ENCODE peak calls at places on chromosomes 2 and 18, in four cellular contexts. X is right lobe of liver, T is aorta, W is MG63. Y is an unnamed sample. For H3K36me3 and H3K9me3, the result is how much of the 10 kb centered on the place peaks cover.

GRCh38 chr2:63050916-63051794 is 525 bp downstream of the OTX1 start:
- DNase-seq in X (no peak), W (no peak), T (no peak), Y (no peak)

GRCh38 chr2:229980440-229981184 is 58.3 kb downstream of the FBXO36 start:
- DNase-seq in W (peak), T (peak), X (peak), Y (no peak)

GRCh38 chr18:78915446-78916008 is 64.1 kb upstream of the SALL3 start:
- DNase-seq in X (no peak), T (peak), W (no peak), Y (no peak)

GRCh38 chr2:144362401-144362800 is 157.5 kb downstream of the ZEB2 start:
- DNase-seq in W (no peak), X (no peak), T (no peak), Y (no peak)

GRCh38 chr2:111705711-111706323 is 178.2 kb downstream of the ANAPC1 start:
- DNase-seq in W (peak), X (no peak), T (no peak), Y (peak)

GRCh38 chr2:54899576-54900200 is 150.6 kb downstream of the RTN4 start:
- DNase-seq in X (no peak), T (no peak), W (no peak), Y (no peak)

GRCh38 chr18:79919089-79919488 is 32.4 kb downstream of the SLC66A2 start:
- DNase-seq in X (peak), W (no peak), T (peak), Y (peak)

GRCh38 chr2:55167630-55167967 is 64.5 kb downstream of the CLHC1 start:
- DNase-seq in X (no peak), T (no peak), W (no peak), Y (no peak)

GRCh38 chr2:234081970-234082822 is 31.7 kb downstream of the SPP2 start:
- DNase-seq in W (no peak), T (no peak), X (peak), Y (no peak)

GRCh38 chr2:45533771-45534170 is 77.3 kb downstream of the SRBD1 start:
- DNase-seq in W (no peak), X (no peak), T (no peak), Y (no peak)

GRCh38 chr2:18251486-18251885 is 309.0 kb downstream of the RDH14 start:
- DNase-seq in W (no peak), X (no peak), T (no peak), Y (no peak)

GRCh38 chr18:11245889-11246288 is 96.5 kb upstream of the PIEZO2 start:
- DNase-seq in W (no peak), X (no peak), T (no peak), Y (no peak)

GRCh38 chr2:170711774-170712652 is 3.1 kb upstream of the SP5 start:
- DNase-seq in X (peak), T (peak), W (no peak), Y (no peak)

GRCh38 chr2:29014811-29015414 is 33.8 kb downstream of the TOGARAM2 start:
- DNase-seq in T (no peak), W (peak), X (no peak), Y (peak)

GRCh38 chr2:157853211-157853610 is 22.9 kb downstream of the ACVR1 start:
- DNase-seq in W (no peak), T (no peak), X (no peak), Y (no peak)

GRCh38 chr2:15731213-15731888 is 139.7 kb downstream of the DDX1 start:
- DNase-seq in W (no peak), T (no peak), X (no peak), Y (no peak)

GRCh38 chr18:53947092-53947640 is 277.3 kb downstream of the MBD2 start:
- DNase-seq in W (no peak), T (no peak), X (no peak), Y (peak)

GRCh38 chr2:42961385-42961800 is 169.0 kb upstream of the HAAO start:
- DNase-seq in T (peak), X (no peak), W (peak), Y (no peak)

GRCh38 chr2:27807476-27807875 is 36.0 kb downstream of the MRPL33 start:
- DNase-seq in X (no peak), W (peak), T (peak), Y (peak)

GRCh38 chr2:173218331-173219056 is 136.2 kb upstream of the CDCA7 start:
- DNase-seq in T (no peak), X (no peak), W (no peak), Y (peak)

GRCh38 chr2:240259924-240260529 is 119.6 kb upstream of the OTOS start:
- DNase-seq in T (no peak), W (no peak), X (no peak), Y (no peak)

GRCh38 chr2:216387262-216387661 is 15.0 kb upstream of the MARCHF4 start:
- DNase-seq in X (no peak), W (no peak), T (no peak), Y (no peak)

GRCh38 chr2:62229082-62229620 is 33.2 kb downstream of the B3GNT2 start:
- DNase-seq in T (no peak), W (no peak), X (no peak), Y (no peak)

GRCh38 chr2:69291004-69291650 is 95.9 kb downstream of the GFPT1 start:
- DNase-seq in T (no peak), W (peak), X (no peak), Y (no peak)

GRCh38 chr2:216371756-216372702 is at the start of gene MARCHF4:
- DNase-seq in T (peak), X (peak), W (peak), Y (peak)

GRCh38 chr2:219065484-219065883 is 4.8 kb upstream of the IHH start:
- DNase-seq in W (no peak), T (no peak), X (no peak), Y (no peak)

GRCh38 chr2:134900151-134900550 is 18.5 kb upstream of the CCNT2 start:
- DNase-seq in T (no peak), W (peak), X (no peak), Y (no peak)

GRCh38 chr2:241676665-241677064 is 9.9 kb downstream of the DTYMK start:
- DNase-seq in T (no peak), W (no peak), X (no peak), Y (no peak)
- H3K36me3 ChIP-seq in T (under half), W (half or more), X (under half), Y (half or more)

GRCh38 chr2:88714667-88715066 is 23.2 kb downstream of the RPIA start:
- DNase-seq in W (no peak), T (no peak), X (no peak), Y (no peak)

GRCh38 chr2:88709117-88709739 is 17.8 kb downstream of the RPIA start:
- DNase-seq in T (no peak), W (no peak), X (no peak), Y (no peak)

GRCh38 chr2:88711331-88711730 is 19.9 kb downstream of the RPIA start:
- DNase-seq in W (no peak), T (no peak), X (no peak), Y (no peak)

GRCh38 chr2:88711897-88712296 is 20.4 kb downstream of the RPIA start:
- DNase-seq in T (no peak), W (no peak), X (no peak), Y (no peak)

GRCh38 chr2:88713408-88713807 is 21.9 kb downstream of the RPIA start:
- DNase-seq in W (no peak), T (no peak), X (no peak), Y (no peak)
- H3K9me3 ChIP-seq in W (under half), T (under half), X (under half), Y (under half)

GRCh38 chr2:161088658-161089350 is 71.4 kb upstream of the TANK start:
- DNase-seq in X (no peak), W (no peak), T (no peak), Y (no peak)
- H3K36me3 ChIP-seq in X (under half), W (under half), T (under half), Y (under half)

GRCh38 chr2:167537743-167538142 is 649.5 kb downstream of the XIRP2 start:
- DNase-seq in W (no peak), T (no peak), X (no peak), Y (no peak)
- H3K9me3 ChIP-seq in W (under half), T (under half), X (under half), Y (under half)

GRCh38 chr2:159441182-159441581 is 154.7 kb upstream of the WDSUB1 start:
- DNase-seq in W (no peak), T (no peak), X (no peak), Y (no peak)
- H3K36me3 ChIP-seq in W (under half), T (under half), X (under half), Y (under half)

DNA sequence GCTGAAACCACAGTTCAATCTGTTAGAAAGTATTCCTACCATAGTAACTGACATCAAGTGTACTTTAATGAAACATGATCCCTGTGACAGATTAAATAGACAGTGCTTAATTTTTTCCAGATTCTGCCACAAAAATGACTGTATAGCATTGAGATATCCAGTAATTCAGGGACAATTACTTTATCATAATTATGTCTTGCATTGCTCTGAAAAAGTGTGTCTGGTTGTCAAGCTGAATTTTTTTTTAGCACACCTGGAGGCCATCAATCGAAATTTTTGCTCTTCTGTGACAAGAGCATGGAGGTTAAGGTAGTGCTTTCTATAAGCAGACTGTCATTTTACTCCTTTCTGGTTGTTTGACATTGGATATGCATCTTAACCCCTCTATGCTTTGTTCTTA is 1083.8 kb upstream of the NRXN1 start:
- DNase-seq in T (no peak), W (no peak), X (no peak), Y (no peak)
- H3K9me3 ChIP-seq in T (under half), W (under half), X (under half), Y (under half)

GRCh38 chr2:97761192-97761591 is 47.8 kb downstream of the ZAP70 start:
- DNase-seq in W (no peak), X (no peak), T (no peak), Y (peak)

GRCh38 chr2:97763176-97763845 is 49.9 kb downstream of the ZAP70 start:
- DNase-seq in W (no peak), X (no peak), T (no peak), Y (no peak)

GRCh38 chr2:97759727-97760407 is 46.5 kb downstream of the ZAP70 start:
- DNase-seq in X (no peak), T (no peak), W (no peak), Y (no peak)

GRCh38 chr2:97758131-97758705 is 44.8 kb downstream of the ZAP70 start:
- DNase-seq in W (no peak), T (no peak), X (no peak), Y (no peak)

DNA sequence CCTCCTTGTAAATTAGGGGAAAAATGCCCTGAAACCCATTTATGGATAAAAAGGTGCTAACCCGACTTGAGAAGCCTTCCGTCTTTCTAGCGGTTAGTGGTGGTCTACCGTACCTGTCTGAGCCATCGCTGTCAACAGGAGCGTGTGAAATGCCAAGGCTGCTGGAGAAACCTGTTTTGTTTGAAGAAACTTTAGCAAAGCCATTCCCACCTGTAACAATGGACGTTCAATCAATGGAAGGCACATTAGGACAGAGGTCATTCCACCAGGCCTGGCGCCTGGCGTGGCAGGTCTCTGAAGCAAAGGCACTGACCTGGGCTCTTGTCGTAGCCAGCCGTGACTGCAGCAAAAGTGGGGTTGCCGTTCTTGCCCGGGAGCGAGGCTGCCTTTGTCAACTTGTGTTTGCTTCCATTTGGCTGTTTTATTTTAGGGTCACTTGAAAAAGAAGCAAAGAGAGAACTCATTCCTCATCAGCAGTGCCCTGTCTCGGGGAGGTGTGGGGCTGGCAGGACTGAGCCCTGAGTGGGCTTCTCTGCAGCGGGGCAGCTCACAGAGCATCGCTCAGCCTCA is 47.2 kb downstream of the ZAP70 start:
- DNase-seq in T (no peak), X (no peak), W (no peak), Y (peak)
- H3K36me3 ChIP-seq in T (under half), X (half or more), W (under half), Y (half or more)

Y was measured in SJSA1.